ENCODE peak calls at places on chromosomes 16 and 17, in four cellular contexts. One of them, this sample, is unnamed.

GRCh38 chr17:2703181-2703580 is 8.4 kb downstream of the CLUH start:
- DNase-seq in psoas muscle: no peak
- DNase-seq in right lobe of liver: no peak
- DNase-seq in tibial artery: peak; percentile 63
- DNase-seq in this sample: no peak

GRCh38 chr17:40329981-40330794 is 21.2 kb downstream of the RARA start:
- DNase-seq in psoas muscle: no peak
- DNase-seq in right lobe of liver: peak; percentile 89
- DNase-seq in tibial artery: peak; percentile 84
- DNase-seq in this sample: peak; percentile 72

GRCh38 chr17:1275962-1276736 is 3.3 kb upstream of the TRARG1 start:
- DNase-seq in right lobe of liver: peak; percentile 68
- DNase-seq in tibial artery: peak; percentile 75
- DNase-seq in psoas muscle: peak; percentile 70
- DNase-seq in this sample: peak; percentile 43

GRCh38 chr17:16875662-16876061 is 96.3 kb downstream of the TNFRSF13B start:
- DNase-seq in psoas muscle: no peak
- DNase-seq in right lobe of liver: peak; percentile 38
- DNase-seq in tibial artery: no peak
- DNase-seq in this sample: no peak

GRCh38 chr17:19578545-19578944 is 44.9 kb downstream of the SLC47A1 start:
- DNase-seq in right lobe of liver: no peak
- DNase-seq in psoas muscle: no peak
- DNase-seq in tibial artery: no peak
- DNase-seq in this sample: no peak

GRCh38 chr17:74011963-74012362 is 191.5 kb upstream of the RPL38 start:
- DNase-seq in psoas muscle: no peak
- DNase-seq in right lobe of liver: no peak
- DNase-seq in tibial artery: no peak
- DNase-seq in this sample: no peak

GRCh38 chr17:38405654-38406053 is 22.6 kb upstream of the ARHGAP23 start:
- DNase-seq in tibial artery: no peak
- DNase-seq in right lobe of liver: no peak
- DNase-seq in psoas muscle: no peak
- DNase-seq in this sample: no peak

GRCh38 chr17:6011241-6011640 is 58.9 kb upstream of the WSCD1 start:
- DNase-seq in psoas muscle: no peak
- DNase-seq in tibial artery: no peak
- DNase-seq in right lobe of liver: no peak
- DNase-seq in this sample: no peak

GRCh38 chr17:45147581-45148182 is 593 bp upstream of the HEXIM1 start:
- DNase-seq in right lobe of liver: peak; percentile 82
- DNase-seq in tibial artery: peak; percentile 90
- DNase-seq in psoas muscle: peak; percentile 84
- DNase-seq in this sample: peak; percentile 91

GRCh38 chr17:82875418-82875856 is 35.6 kb upstream of the ZNF750 start:
- DNase-seq in right lobe of liver: no peak
- DNase-seq in psoas muscle: no peak
- DNase-seq in tibial artery: no peak
- DNase-seq in this sample: no peak

GRCh38 chr17:50947844-50948514 is 81.8 kb upstream of the TOB1 start:
- DNase-seq in right lobe of liver: peak; percentile 89
- DNase-seq in psoas muscle: peak; percentile 66
- DNase-seq in tibial artery: peak; percentile 88
- DNase-seq in this sample: peak; percentile 94

GRCh38 chr16:21608647-21609328 is 9.4 kb downstream of the METTL9 start:
- DNase-seq in tibial artery: no peak
- DNase-seq in right lobe of liver: no peak
- DNase-seq in psoas muscle: no peak
- DNase-seq in this sample: no peak

GRCh38 chr16:73768786-73769203 is 527.8 kb upstream of the PSMD7 start:
- DNase-seq in tibial artery: peak; percentile 88
- DNase-seq in psoas muscle: no peak
- DNase-seq in right lobe of liver: no peak
- DNase-seq in this sample: no peak

GRCh38 chr17:59897090-59897489 is 4.2 kb downstream of the RPS6KB1 start:
- DNase-seq in tibial artery: no peak
- DNase-seq in right lobe of liver: no peak
- DNase-seq in psoas muscle: no peak
- DNase-seq in this sample: no peak

GRCh38 chr17:33949100-33949499 is 306.0 kb upstream of the CCL2 start:
- DNase-seq in tibial artery: no peak
- DNase-seq in right lobe of liver: no peak
- DNase-seq in psoas muscle: no peak
- DNase-seq in this sample: no peak

GRCh38 chr17:15231851-15232516 is 33.1 kb downstream of the PMP22 start:
- DNase-seq in psoas muscle: no peak
- DNase-seq in tibial artery: no peak
- DNase-seq in right lobe of liver: no peak
- DNase-seq in this sample: no peak

GRCh38 chr17:880074-880870 is 98.1 kb downstream of the MRM3 start:
- DNase-seq in right lobe of liver: no peak
- DNase-seq in psoas muscle: no peak
- DNase-seq in tibial artery: no peak
- DNase-seq in this sample: no peak

GRCh38 chr16:31118223-31119155 is 1.0 kb downstream of the KAT8 start:
- DNase-seq in tibial artery: no peak
- DNase-seq in right lobe of liver: no peak
- DNase-seq in psoas muscle: no peak
- DNase-seq in this sample: peak; percentile 26

GRCh38 chr16:3737181-3737580 is 19.9 kb upstream of the TRAP1 start:
- DNase-seq in right lobe of liver: no peak
- DNase-seq in tibial artery: no peak
- DNase-seq in psoas muscle: no peak
- DNase-seq in this sample: no peak

GRCh38 chr16:10081201-10081940 is 100.9 kb downstream of the GRIN2A start:
- DNase-seq in right lobe of liver: no peak
- DNase-seq in psoas muscle: no peak
- DNase-seq in tibial artery: no peak
- DNase-seq in this sample: no peak

GRCh38 chr16:84169765-84170310 is 17.0 kb downstream of the TAF1C start:
- DNase-seq in tibial artery: no peak
- DNase-seq in psoas muscle: no peak
- DNase-seq in right lobe of liver: no peak
- DNase-seq in this sample: no peak

GRCh38 chr17:50800196-50800700 is 32.9 kb upstream of the ANKRD40CL start:
- DNase-seq in tibial artery: no peak
- DNase-seq in right lobe of liver: no peak
- DNase-seq in psoas muscle: no peak
- DNase-seq in this sample: no peak

GRCh38 chr17:17305282-17305801 is 2.2 kb downstream of the NT5M start:
- DNase-seq in right lobe of liver: no peak
- DNase-seq in tibial artery: peak; percentile 40
- DNase-seq in psoas muscle: no peak
- DNase-seq in this sample: no peak

GRCh38 chr17:9179602-9180001 is 158.3 kb downstream of the NTN1 start:
- DNase-seq in tibial artery: no peak
- DNase-seq in psoas muscle: no peak
- DNase-seq in right lobe of liver: no peak
- DNase-seq in this sample: no peak

DNA sequence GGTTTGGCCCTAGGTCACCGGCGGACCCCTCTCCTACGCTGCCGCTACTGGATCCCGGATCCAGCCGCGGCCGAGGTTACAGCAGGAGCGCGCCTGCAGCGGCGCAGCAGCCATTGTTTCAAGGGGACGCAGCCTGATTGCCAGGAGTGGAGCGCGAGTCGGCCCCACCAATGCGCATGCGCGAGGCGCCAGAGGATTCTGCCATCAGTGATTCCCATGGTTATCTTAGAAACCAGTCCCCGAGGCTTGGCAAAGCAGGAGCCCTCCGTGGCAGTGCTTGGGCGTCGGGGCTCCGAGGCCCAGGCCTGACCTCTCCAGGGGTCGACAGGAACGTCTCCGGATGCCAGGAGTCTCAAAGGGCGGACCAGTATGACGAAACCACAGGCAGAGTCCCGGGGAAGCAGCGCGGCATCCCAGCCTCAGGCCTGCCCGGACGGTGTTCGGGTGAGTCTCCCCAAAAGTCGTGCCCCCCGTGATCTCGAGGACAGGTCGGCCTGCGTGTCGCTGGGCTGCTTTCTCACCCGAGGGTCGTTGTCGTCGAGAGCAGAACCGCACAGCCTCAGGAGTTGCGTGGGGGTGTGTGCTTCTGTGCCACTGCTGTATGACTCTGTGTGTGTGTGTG is 608.5 kb downstream of the KCNJ18 start:
- DNase-seq in right lobe of liver: no peak
- DNase-seq in psoas muscle: no peak
- DNase-seq in tibial artery: no peak
- DNase-seq in this sample: peak; percentile 52
- H3K9me3 ChIP-seq in right lobe of liver: no peaks in the 10 kb centered on the region
- H3K9me3 ChIP-seq in psoas muscle: no peaks in the 10 kb centered on the region
- H3K9me3 ChIP-seq in tibial artery: no peaks in the 10 kb centered on the region
- H3K9me3 ChIP-seq in this sample: no peaks in the 10 kb centered on the region

DNA sequence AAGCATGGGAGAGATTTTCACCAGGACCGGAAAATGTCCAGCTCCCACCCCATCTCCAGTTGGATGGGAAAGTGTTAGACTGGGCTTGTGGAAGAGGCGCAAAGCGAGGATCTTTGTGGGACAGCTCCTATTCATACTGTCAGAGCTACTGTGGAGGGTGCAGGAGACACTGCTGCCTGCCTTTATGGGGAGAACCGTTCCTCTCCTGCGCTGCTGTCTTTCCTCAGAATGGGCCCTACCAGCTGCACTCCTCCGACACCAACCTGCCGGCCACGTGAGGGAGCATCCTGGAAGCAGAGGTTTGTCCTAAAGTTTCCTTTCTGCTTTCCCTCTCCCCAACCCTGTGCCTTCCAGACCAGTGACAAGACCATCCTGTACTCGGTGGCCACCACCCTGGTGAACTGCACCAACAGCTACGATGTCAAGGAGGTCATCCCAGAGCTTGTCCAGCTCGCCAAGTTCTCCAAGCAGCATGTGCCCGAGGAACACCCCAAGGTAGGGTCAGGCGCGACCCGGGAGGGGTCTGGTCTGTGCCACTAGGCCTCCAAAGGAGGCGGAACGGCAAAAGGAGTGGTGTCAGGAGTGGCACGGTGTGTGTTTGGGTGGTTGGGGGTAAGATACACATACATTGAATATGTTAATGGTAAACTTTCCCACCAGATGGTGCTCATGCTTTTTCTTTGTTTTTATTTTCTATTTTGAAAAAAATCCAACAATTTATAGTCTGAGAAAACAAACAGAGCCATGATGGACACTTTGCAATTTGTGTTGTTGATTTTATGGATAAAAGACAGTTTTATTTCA is 23.0 kb downstream of the SLC35G3 start:
- DNase-seq in psoas muscle: no peak
- DNase-seq in tibial artery: peak; percentile 28
- DNase-seq in right lobe of liver: no peak
- DNase-seq in this sample: no peak
- TF ChIP-seq CTCF in psoas muscle: no peak
- TF ChIP-seq CTCF in tibial artery: peak; percentile 43
- TF ChIP-seq CTCF in right lobe of liver: no peak
- TF ChIP-seq CTCF in this sample: no peak

GRCh38 chr17:81042606-81043005 is 7.7 kb downstream of the BAIAP2 start:
- DNase-seq in tibial artery: no peak
- DNase-seq in psoas muscle: no peak
- DNase-seq in right lobe of liver: no peak
- DNase-seq in this sample: no peak
- H3K4me1 ChIP-seq in tibial artery: peaks cover 24% of the 10 kb centered on the region
- H3K4me1 ChIP-seq in psoas muscle: peaks cover 37% of the 10 kb centered on the region
- H3K4me1 ChIP-seq in right lobe of liver: no peaks in the 10 kb centered on the region
- H3K4me1 ChIP-seq in this sample: peaks cover 16% of the 10 kb centered on the region

GRCh38 chr17:42409467-42410351 is 13.3 kb downstream of the CAVIN1 start:
- DNase-seq in right lobe of liver: no peak
- DNase-seq in psoas muscle: peak; percentile 80
- DNase-seq in tibial artery: peak; percentile 95
- DNase-seq in this sample: no peak
- H3K9me3 ChIP-seq in right lobe of liver: no peaks in the 10 kb centered on the region
- H3K9me3 ChIP-seq in psoas muscle: no peaks in the 10 kb centered on the region
- H3K9me3 ChIP-seq in tibial artery: no peaks in the 10 kb centered on the region
- H3K9me3 ChIP-seq in this sample: no peaks in the 10 kb centered on the region

GRCh38 chr16:1299868-1300203 is 9.6 kb upstream of the UBE2I start:
- DNase-seq in tibial artery: no peak
- DNase-seq in right lobe of liver: no peak
- DNase-seq in psoas muscle: no peak
- DNase-seq in this sample: no peak
- TF ChIP-seq CTCF in tibial artery: no peak
- TF ChIP-seq CTCF in right lobe of liver: no peak
- TF ChIP-seq CTCF in psoas muscle: no peak
- TF ChIP-seq CTCF in this sample: no peak

GRCh38 chr16:81651758-81652718 is 127.1 kb upstream of the PLCG2 start:
- DNase-seq in psoas muscle: no peak
- DNase-seq in tibial artery: no peak
- DNase-seq in right lobe of liver: no peak
- DNase-seq in this sample: no peak

GRCh38 chr16:81657224-81657623 is 121.9 kb upstream of the PLCG2 start:
- DNase-seq in right lobe of liver: no peak
- DNase-seq in psoas muscle: no peak
- DNase-seq in tibial artery: no peak
- DNase-seq in this sample: no peak

GRCh38 chr16:81652798-81653505 is 126.1 kb upstream of the PLCG2 start:
- DNase-seq in psoas muscle: no peak
- DNase-seq in tibial artery: no peak
- DNase-seq in right lobe of liver: no peak
- DNase-seq in this sample: no peak

GRCh38 chr16:81655474-81656162 is 123.5 kb upstream of the PLCG2 start:
- DNase-seq in tibial artery: no peak
- DNase-seq in psoas muscle: no peak
- DNase-seq in right lobe of liver: no peak
- DNase-seq in this sample: no peak

GRCh38 chr16:81654346-81654745 is 124.7 kb upstream of the PLCG2 start:
- DNase-seq in tibial artery: no peak
- DNase-seq in right lobe of liver: no peak
- DNase-seq in psoas muscle: no peak
- DNase-seq in this sample: no peak
- H3K4me1 ChIP-seq in tibial artery: peaks cover 8% of the 10 kb centered on the region
- H3K4me1 ChIP-seq in right lobe of liver: no peaks in the 10 kb centered on the region
- H3K4me1 ChIP-seq in psoas muscle: no peaks in the 10 kb centered on the region
- H3K4me1 ChIP-seq in this sample: no peaks in the 10 kb centered on the region

DNA sequence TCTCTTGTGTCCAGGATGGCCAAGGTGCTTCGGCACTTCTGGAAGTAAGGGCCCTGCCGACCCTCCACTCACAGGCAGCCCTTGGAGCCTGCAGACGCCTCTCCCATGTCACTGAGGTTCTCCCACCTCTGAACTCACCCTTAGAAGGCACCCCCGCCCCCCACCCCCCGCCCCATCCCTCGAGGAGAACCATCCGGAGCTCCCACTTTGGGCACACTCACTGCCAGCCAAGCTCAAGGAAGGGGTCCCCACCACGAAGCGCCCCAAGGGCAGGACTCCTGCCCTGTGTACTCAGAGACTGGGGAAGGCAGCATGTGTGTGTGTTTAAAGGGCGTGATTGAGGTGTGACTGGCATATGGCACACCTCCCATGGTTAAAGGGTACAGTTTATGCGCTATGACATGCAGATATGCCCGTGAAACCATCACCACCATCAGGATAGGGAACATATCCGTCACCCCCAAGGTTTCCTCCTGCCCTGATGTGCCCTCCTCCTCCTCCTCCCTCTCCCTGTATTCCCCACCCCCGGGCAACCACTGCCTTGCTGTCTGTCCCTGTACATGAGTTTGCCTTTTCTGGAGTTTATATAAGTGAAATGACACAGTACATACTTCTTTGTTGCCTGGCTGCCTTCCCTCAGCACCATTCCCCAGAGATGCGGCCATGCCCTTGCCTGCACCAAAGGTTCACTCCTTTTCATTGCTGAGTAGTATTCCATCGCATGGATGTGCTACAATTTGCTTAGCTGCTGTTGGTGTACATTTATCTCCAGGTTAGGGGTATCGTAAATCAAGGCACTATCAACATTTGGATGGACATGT is 14.0 kb upstream of the RBFOX3 start:
- DNase-seq in psoas muscle: no peak
- DNase-seq in right lobe of liver: peak; percentile 5
- DNase-seq in tibial artery: peak; percentile 35
- DNase-seq in this sample: peak; percentile 19
- H3K9me3 ChIP-seq in psoas muscle: no peaks in the 10 kb centered on the region
- H3K9me3 ChIP-seq in right lobe of liver: no peaks in the 10 kb centered on the region
- H3K9me3 ChIP-seq in tibial artery: no peaks in the 10 kb centered on the region
- H3K9me3 ChIP-seq in this sample: no peaks in the 10 kb centered on the region

This sample was measured in pancreas.